ENCODE peak calls at places on chromosomes 12 and 14, in five cellular contexts. One of them, this sample, is unnamed.

GRCh38 chr12:69900720-69901131 is 75.7 kb downstream of the MYRFL start:
- DNase-seq in activated CD4-positive, CD25-positive, alpha-beta regulatory T cell: peak; percentile 18
- DNase-seq in caudate nucleus: peak; percentile 9
- DNase-seq in activated CD8-positive, alpha-beta T cell treated with anti-CD3 and anti-CD28 coated beads, Interleukin-2, amount 10 ng/mL, durations not matched to agents 7 days and 5 days: peak; percentile 78
- DNase-seq in amygdala: peak; percentile 34
- DNase-seq in this sample: peak; percentile 69

GRCh38 chr12:1080520-1081223 is 89.6 kb downstream of the ERC1 start:
- DNase-seq in activated CD4-positive, CD25-positive, alpha-beta regulatory T cell: no peak
- DNase-seq in caudate nucleus: no peak
- DNase-seq in activated CD8-positive, alpha-beta T cell treated with anti-CD3 and anti-CD28 coated beads, Interleukin-2, amount 10 ng/mL, durations not matched to agents 7 days and 5 days: no peak
- DNase-seq in amygdala: no peak
- DNase-seq in this sample: no peak

GRCh38 chr14:29926228-29926627 is 1.4 kb downstream of the PRKD1 start:
- DNase-seq in activated CD4-positive, CD25-positive, alpha-beta regulatory T cell: no peak
- DNase-seq in caudate nucleus: no peak
- DNase-seq in activated CD8-positive, alpha-beta T cell treated with anti-CD3 and anti-CD28 coated beads, Interleukin-2, amount 10 ng/mL, durations not matched to agents 7 days and 5 days: no peak
- DNase-seq in amygdala: no peak
- DNase-seq in this sample: no peak

GRCh38 chr12:112381421-112381897 is 772 bp downstream of the HECTD4 start:
- DNase-seq in activated CD4-positive, CD25-positive, alpha-beta regulatory T cell: no peak
- DNase-seq in caudate nucleus: no peak
- DNase-seq in activated CD8-positive, alpha-beta T cell treated with anti-CD3 and anti-CD28 coated beads, Interleukin-2, amount 10 ng/mL, durations not matched to agents 7 days and 5 days: peak; percentile 46
- DNase-seq in amygdala: no peak
- DNase-seq in this sample: peak; percentile 60

GRCh38 chr12:107402041-107403022 is 283.3 kb upstream of the PWP1 start:
- DNase-seq in activated CD4-positive, CD25-positive, alpha-beta regulatory T cell: peak; percentile 32
- DNase-seq in caudate nucleus: no peak
- DNase-seq in activated CD8-positive, alpha-beta T cell treated with anti-CD3 and anti-CD28 coated beads, Interleukin-2, amount 10 ng/mL, durations not matched to agents 7 days and 5 days: peak; percentile 79
- DNase-seq in amygdala: no peak
- DNase-seq in this sample: peak; percentile 79

GRCh38 chr12:43094886-43095285 is 457.1 kb downstream of the ADAMTS20 start:
- DNase-seq in activated CD4-positive, CD25-positive, alpha-beta regulatory T cell: no peak
- DNase-seq in caudate nucleus: no peak
- DNase-seq in activated CD8-positive, alpha-beta T cell treated with anti-CD3 and anti-CD28 coated beads, Interleukin-2, amount 10 ng/mL, durations not matched to agents 7 days and 5 days: no peak
- DNase-seq in amygdala: no peak
- DNase-seq in this sample: no peak

GRCh38 chr14:70045715-70046535 is 142.8 kb downstream of the SLC8A3 start:
- DNase-seq in activated CD4-positive, CD25-positive, alpha-beta regulatory T cell: no peak
- DNase-seq in caudate nucleus: peak; percentile 10
- DNase-seq in activated CD8-positive, alpha-beta T cell treated with anti-CD3 and anti-CD28 coated beads, Interleukin-2, amount 10 ng/mL, durations not matched to agents 7 days and 5 days: no peak
- DNase-seq in amygdala: peak; percentile 43
- DNase-seq in this sample: no peak

GRCh38 chr12:13613297-13613696 is 368.1 kb downstream of the GRIN2B start:
- DNase-seq in activated CD4-positive, CD25-positive, alpha-beta regulatory T cell: no peak
- DNase-seq in caudate nucleus: no peak
- DNase-seq in activated CD8-positive, alpha-beta T cell treated with anti-CD3 and anti-CD28 coated beads, Interleukin-2, amount 10 ng/mL, durations not matched to agents 7 days and 5 days: no peak
- DNase-seq in amygdala: no peak
- DNase-seq in this sample: no peak

GRCh38 chr12:104615048-104615561 is 158.4 kb downstream of the CHST11 start:
- DNase-seq in activated CD4-positive, CD25-positive, alpha-beta regulatory T cell: no peak
- DNase-seq in caudate nucleus: no peak
- DNase-seq in activated CD8-positive, alpha-beta T cell treated with anti-CD3 and anti-CD28 coated beads, Interleukin-2, amount 10 ng/mL, durations not matched to agents 7 days and 5 days: no peak
- DNase-seq in amygdala: no peak
- DNase-seq in this sample: no peak

GRCh38 chr12:39380090-39380489 is 62.8 kb downstream of the KIF21A start:
- DNase-seq in activated CD4-positive, CD25-positive, alpha-beta regulatory T cell: no peak
- DNase-seq in caudate nucleus: no peak
- DNase-seq in activated CD8-positive, alpha-beta T cell treated with anti-CD3 and anti-CD28 coated beads, Interleukin-2, amount 10 ng/mL, durations not matched to agents 7 days and 5 days: no peak
- DNase-seq in amygdala: no peak
- DNase-seq in this sample: no peak

GRCh38 chr14:38210168-38210567 is 2.5 kb downstream of the SSTR1 start:
- DNase-seq in activated CD4-positive, CD25-positive, alpha-beta regulatory T cell: no peak
- DNase-seq in caudate nucleus: no peak
- DNase-seq in activated CD8-positive, alpha-beta T cell treated with anti-CD3 and anti-CD28 coated beads, Interleukin-2, amount 10 ng/mL, durations not matched to agents 7 days and 5 days: no peak
- DNase-seq in amygdala: no peak
- DNase-seq in this sample: no peak

GRCh38 chr14:92596328-92596943 is 82.9 kb downstream of the RIN3 start:
- DNase-seq in activated CD4-positive, CD25-positive, alpha-beta regulatory T cell: no peak
- DNase-seq in caudate nucleus: no peak
- DNase-seq in activated CD8-positive, alpha-beta T cell treated with anti-CD3 and anti-CD28 coated beads, Interleukin-2, amount 10 ng/mL, durations not matched to agents 7 days and 5 days: no peak
- DNase-seq in amygdala: no peak
- DNase-seq in this sample: no peak

GRCh38 chr12:59486827-59487226 is 109.0 kb upstream of the SLC16A7 start:
- DNase-seq in activated CD4-positive, CD25-positive, alpha-beta regulatory T cell: no peak
- DNase-seq in caudate nucleus: no peak
- DNase-seq in activated CD8-positive, alpha-beta T cell treated with anti-CD3 and anti-CD28 coated beads, Interleukin-2, amount 10 ng/mL, durations not matched to agents 7 days and 5 days: no peak
- DNase-seq in amygdala: no peak
- DNase-seq in this sample: no peak

GRCh38 chr14:104974665-104975390 is 3.3 kb downstream of the AHNAK2 start:
- DNase-seq in activated CD4-positive, CD25-positive, alpha-beta regulatory T cell: no peak
- DNase-seq in caudate nucleus: no peak
- DNase-seq in activated CD8-positive, alpha-beta T cell treated with anti-CD3 and anti-CD28 coated beads, Interleukin-2, amount 10 ng/mL, durations not matched to agents 7 days and 5 days: no peak
- DNase-seq in amygdala: no peak
- DNase-seq in this sample: no peak

GRCh38 chr14:81070511-81070910 is 115.1 kb downstream of the TSHR start:
- DNase-seq in activated CD4-positive, CD25-positive, alpha-beta regulatory T cell: no peak
- DNase-seq in caudate nucleus: no peak
- DNase-seq in activated CD8-positive, alpha-beta T cell treated with anti-CD3 and anti-CD28 coated beads, Interleukin-2, amount 10 ng/mL, durations not matched to agents 7 days and 5 days: no peak
- DNase-seq in amygdala: no peak
- DNase-seq in this sample: no peak

GRCh38 chr12:97951717-97952116 is 489.1 kb downstream of the RMST start:
- DNase-seq in activated CD4-positive, CD25-positive, alpha-beta regulatory T cell: no peak
- DNase-seq in caudate nucleus: no peak
- DNase-seq in activated CD8-positive, alpha-beta T cell treated with anti-CD3 and anti-CD28 coated beads, Interleukin-2, amount 10 ng/mL, durations not matched to agents 7 days and 5 days: no peak
- DNase-seq in amygdala: no peak
- DNase-seq in this sample: no peak

GRCh38 chr14:69819607-69820006 is 22.6 kb upstream of the SLC10A1 start:
- DNase-seq in activated CD4-positive, CD25-positive, alpha-beta regulatory T cell: no peak
- DNase-seq in caudate nucleus: no peak
- DNase-seq in activated CD8-positive, alpha-beta T cell treated with anti-CD3 and anti-CD28 coated beads, Interleukin-2, amount 10 ng/mL, durations not matched to agents 7 days and 5 days: no peak
- DNase-seq in amygdala: no peak
- DNase-seq in this sample: no peak

GRCh38 chr14:67409461-67409860 is 2.5 kb downstream of the PLEK2 start:
- DNase-seq in activated CD4-positive, CD25-positive, alpha-beta regulatory T cell: no peak
- DNase-seq in caudate nucleus: no peak
- DNase-seq in activated CD8-positive, alpha-beta T cell treated with anti-CD3 and anti-CD28 coated beads, Interleukin-2, amount 10 ng/mL, durations not matched to agents 7 days and 5 days: no peak
- DNase-seq in amygdala: no peak
- DNase-seq in this sample: no peak

This sample was measured in activated naive CD4-positive, alpha-beta T cell treated with anti-CD3 and anti-CD28 coated beads, Interleukin-2, amount 10 ng/mL, durations not matched to agents 7 days and 5 days.